ENCODE peak calls at places on chromosome 7, in six cellular contexts. U is K562, Y is endothelial cell of umbilical vein, F is GM12878, Q is A549, W is HepG2. C is an unnamed sample.

GRCh38 chr7:104106106-104106505 is 101.7 kb downstream of the ORC5 start:
- DNase-seq in U (no peak), Y (peak; percentile 15), F (no peak), Q (no peak), W (peak; percentile 27), C (peak; percentile 18)

GRCh38 chr7:55048221-55048859 is 29.5 kb downstream of the EGFR start:
- DNase-seq in U (no peak), Y (no peak), F (no peak), Q (peak; percentile 47), W (peak; percentile 75), C (no peak)

GRCh38 chr7:115297651-115298050 is 375.8 kb downstream of the MDFIC start:
- DNase-seq in U (no peak), Y (peak; percentile 63), F (no peak), Q (peak; percentile 72), W (no peak), C (no peak)

GRCh38 chr7:18289801-18290200 is 205.7 kb upstream of the HDAC9 start:
- DNase-seq in U (no peak), Y (peak; percentile 36), F (no peak), Q (no peak), W (no peak), C (peak; percentile 36)

GRCh38 chr7:91397612-91398011 is 133.4 kb downstream of the FZD1 start:
- DNase-seq in U (no peak), Y (no peak), F (no peak), Q (no peak), W (no peak), C (no peak)

GRCh38 chr7:111090834-111091233 is at the start of gene LRRN3:
- DNase-seq in U (peak; percentile 13), Y (no peak), F (no peak), Q (no peak), W (no peak), C (no peak)

GRCh38 chr7:29345590-29345989 is 151.0 kb downstream of the CHN2 start:
- DNase-seq in U (no peak), Y (peak; percentile 41), F (no peak), Q (peak; percentile 12), W (peak; percentile 38), C (peak; percentile 29)

GRCh38 chr7:30348083-30348560 is 63.7 kb downstream of the ZNRF2 start:
- DNase-seq in U (peak; percentile 10), Y (peak; percentile 76), F (peak; percentile 85), Q (peak; percentile 73), W (peak; percentile 30), C (peak; percentile 93)

GRCh38 chr7:65251851-65252620 is 121.6 kb upstream of the ZNF92 start:
- DNase-seq in U (peak; percentile 76), Y (peak; percentile 49), F (peak; percentile 27), Q (peak; percentile 83), W (peak; percentile 53), C (peak; percentile 70)

GRCh38 chr7:158529181-158530096 is 58.2 kb downstream of the PTPRN2 start:
- DNase-seq in U (no peak), Y (no peak), F (no peak), Q (no peak), W (no peak), C (no peak)

GRCh38 chr7:84841809-84842208 is 345.0 kb downstream of the SEMA3D start:
- DNase-seq in U (no peak), Y (no peak), F (no peak), Q (no peak), W (no peak), C (no peak)

GRCh38 chr7:137026176-137026500 is 157.7 kb downstream of the CHRM2 start:
- DNase-seq in U (no peak), Y (no peak), F (no peak), Q (no peak), W (no peak), C (no peak)

GRCh38 chr7:54969190-54969967 is 49.4 kb upstream of the EGFR start:
- DNase-seq in U (no peak), Y (no peak), F (no peak), Q (no peak), W (no peak), C (no peak)

GRCh38 chr7:48089415-48089975 is 430 bp downstream of the UPP1 start:
- DNase-seq in U (peak; percentile 41), Y (no peak), F (no peak), Q (no peak), W (no peak), C (no peak)

GRCh38 chr7:107838816-107839584 is 36.0 kb upstream of the SLC26A3 start:
- DNase-seq in U (no peak), Y (no peak), F (no peak), Q (no peak), W (no peak), C (no peak)

GRCh38 chr7:44193011-44193802 is 4.0 kb upstream of the GCK start:
- DNase-seq in U (peak; percentile 38), Y (no peak), F (no peak), Q (no peak), W (no peak), C (no peak)

GRCh38 chr7:87624628-87625027 is 3.6 kb upstream of the RUNDC3B start:
- DNase-seq in U (no peak), Y (no peak), F (no peak), Q (no peak), W (no peak), C (no peak)

GRCh38 chr7:140689199-140690152 is 7.0 kb upstream of the NDUFB2 start:
- DNase-seq in U (no peak), Y (no peak), F (no peak), Q (no peak), W (no peak), C (no peak)

GRCh38 chr7:143279186-143280098 is 5.3 kb upstream of the TMEM139 start:
- DNase-seq in U (no peak), Y (peak; percentile 83), F (no peak), Q (peak; percentile 44), W (peak; percentile 80), C (no peak)

GRCh38 chr7:70154521-70155180 is 556.4 kb downstream of the AUTS2 start:
- DNase-seq in U (no peak), Y (no peak), F (no peak), Q (no peak), W (no peak), C (no peak)
- H3K4me3 ChIP-seq in U (no peak overlapping the region), Y (no peak overlapping the region), F (no peak overlapping the region), Q (no peak overlapping the region), W (no peak overlapping the region), C (no peak overlapping the region)

DNA sequence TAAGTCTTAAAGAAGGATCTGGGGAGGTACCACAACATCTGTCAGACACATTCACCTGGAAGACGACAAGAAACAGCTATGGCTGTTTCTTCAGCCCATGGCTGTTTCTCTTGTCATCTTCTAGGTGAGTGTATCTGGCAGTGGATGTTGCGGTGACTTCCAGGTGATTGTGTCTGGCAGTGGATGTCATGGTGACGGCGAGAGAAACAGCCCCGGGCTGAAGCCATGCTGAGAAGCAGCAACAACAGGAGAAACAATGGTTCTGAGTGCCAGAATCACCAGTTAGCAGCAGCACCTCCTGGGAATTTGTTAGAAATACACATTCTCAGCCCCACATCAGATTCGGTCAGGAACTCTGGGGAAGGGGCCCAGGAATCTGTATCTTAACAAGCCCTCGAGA is 68.6 kb upstream of the SYPL1 start:
- DNase-seq in U (no peak), Y (no peak), F (no peak), Q (no peak), W (no peak), C (no peak)
- TF ChIP-seq MYC in U (no peak), Y (no peak), F (no peak), Q (no peak), W (no peak), C (no peak)

GRCh38 chr7:15628876-15629275 is 57.6 kb downstream of the MEOX2 start:
- DNase-seq in U (no peak), Y (no peak), F (no peak), Q (no peak), W (no peak), C (no peak)
- TF ChIP-seq MAX in U (no peak), Y (no peak), F (no peak), Q (no peak), W (no peak), C (no peak)

DNA sequence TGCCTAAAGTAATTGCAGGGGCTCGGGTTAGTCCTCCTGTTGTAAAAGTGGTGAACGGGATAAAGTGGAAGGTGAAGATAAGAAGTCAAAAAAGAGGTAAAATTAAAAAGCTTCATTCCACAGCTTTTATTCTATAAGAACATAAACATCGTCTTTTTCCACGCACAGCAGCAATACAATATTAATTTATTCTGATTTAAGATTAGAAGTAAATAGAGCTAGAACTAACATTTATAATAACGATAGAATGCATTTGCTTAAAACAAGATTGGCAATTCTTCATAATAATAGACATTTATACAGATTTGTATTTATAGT is 3.7 kb downstream of the HOXA10 start:
- DNase-seq in U (no peak), Y (peak; percentile 65), F (no peak), Q (no peak), W (no peak), C (no peak)
- H3K4me3 ChIP-seq in U (no peak overlapping the region), Y (peak overlapping the region; percentile 88), F (no peak overlapping the region), Q (peak overlapping the region; percentile 55), W (no peak overlapping the region), C (peak overlapping the region; percentile 27)

DNA sequence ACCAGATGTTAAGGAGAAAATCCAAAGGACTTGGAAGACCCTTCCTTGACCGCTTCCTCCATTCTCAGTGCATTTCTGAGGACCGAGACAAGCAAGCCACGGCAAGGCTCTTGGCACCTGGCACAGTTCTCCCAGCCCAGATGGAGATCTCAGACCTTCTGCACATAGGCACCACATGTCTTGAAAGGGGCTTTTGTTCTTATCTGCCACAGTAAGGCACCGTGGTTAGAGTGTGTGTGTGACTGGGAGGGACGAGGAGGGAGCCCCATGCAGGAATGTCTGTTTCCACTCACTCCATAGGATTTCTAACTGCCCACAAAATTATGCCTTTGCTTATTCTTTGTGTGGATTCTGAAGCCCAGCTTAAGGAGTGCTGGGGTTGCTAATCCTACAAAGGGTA is 10.3 kb upstream of the WDR86 start:
- DNase-seq in U (no peak), Y (no peak), F (no peak), Q (no peak), W (no peak), C (no peak)
- TF ChIP-seq MYC in U (no peak), Y (no peak), F (no peak), Q (no peak), W (no peak), C (no peak)

DNA sequence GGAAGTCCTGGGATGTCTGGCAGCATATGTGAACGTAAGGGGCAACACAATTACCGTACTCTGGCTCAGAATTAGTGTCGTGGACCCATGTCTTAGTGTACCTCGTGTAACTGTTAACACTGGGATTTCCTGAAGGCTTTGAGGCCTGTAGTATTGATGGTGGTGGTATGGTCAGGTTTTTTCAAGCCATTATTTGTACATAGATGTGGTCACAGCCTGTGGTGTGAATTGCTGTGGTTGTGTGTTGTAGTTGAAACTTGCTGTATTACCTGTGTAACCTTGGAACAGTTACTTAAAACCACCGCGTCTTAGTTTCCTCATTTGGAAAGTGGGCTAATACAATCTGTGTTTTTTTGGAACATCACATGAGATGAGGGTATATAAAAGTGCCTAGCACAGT is 5.3 kb downstream of the EXOC4 start:
- DNase-seq in U (no peak), Y (no peak), F (no peak), Q (no peak), W (no peak), C (no peak)
- TF ChIP-seq MAX in U (no peak), Y (no peak), F (no peak), Q (no peak), W (no peak), C (no peak)